ENCODE peak calls at places on chromosomes 2 and 18, in five cellular contexts. Q is upper lobe of left lung, L is HepG2, C is GM12878, J is K562. R is an unnamed sample.

GRCh38 chr18:55284614-55285013 is 303.4 kb downstream of the TCF4 start:
- ATAC-seq in Q (no peak), L (no peak), C (no peak), J (no peak), R (peak)

GRCh38 chr2:240435955-240436625 is 627 bp downstream of the GPC1 start:
- ATAC-seq in Q (peak), L (peak), C (peak), J (no peak), R (peak)

GRCh38 chr18:74918276-74918675 is 290.7 kb downstream of the PTGR3 start:
- ATAC-seq in Q (no peak), L (no peak), C (no peak), J (no peak), R (no peak)

GRCh38 chr2:98308068-98308467 is 38.2 kb upstream of the CNGA3 start:
- ATAC-seq in Q (no peak), L (no peak), C (no peak), J (no peak), R (no peak)

GRCh38 chr2:43139996-43140621 is 86.3 kb downstream of the ZFP36L2 start:
- ATAC-seq in Q (peak), L (no peak), C (peak), J (no peak), R (no peak)

GRCh38 chr2:178756343-178756742 is 50.9 kb downstream of the TTN start:
- ATAC-seq in Q (no peak), L (no peak), C (no peak), J (no peak), R (no peak)

GRCh38 chr18:45342166-45342565 is 273.1 kb upstream of the SLC14A2 start:
- ATAC-seq in Q (no peak), L (no peak), C (no peak), J (no peak), R (no peak)

GRCh38 chr2:31729442-31730092 is 148.8 kb upstream of the SRD5A2 start:
- ATAC-seq in Q (no peak), L (peak), C (peak), J (peak), R (no peak)

GRCh38 chr2:235826791-235827190 is 332.9 kb downstream of the AGAP1 start:
- ATAC-seq in Q (no peak), L (no peak), C (no peak), J (no peak), R (no peak)

GRCh38 chr2:98459776-98460175 is 15.1 kb downstream of the INPP4A start:
- ATAC-seq in Q (no peak), L (no peak), C (peak), J (no peak), R (no peak)

GRCh38 chr2:213284105-213285090 is at the start of gene SPAG16:
- ATAC-seq in Q (peak), L (peak), C (peak), J (peak), R (peak)

GRCh38 chr2:84906900-84907714 is 1.7 kb downstream of the TMSB10 start:
- ATAC-seq in Q (peak), L (peak), C (peak), J (peak), R (peak)

GRCh38 chr2:119827866-119828507 is 68.3 kb downstream of the PTPN4 start:
- ATAC-seq in Q (no peak), L (no peak), C (peak), J (no peak), R (no peak)

GRCh38 chr2:181846840-181847554 is 44.5 kb upstream of the ITPRID2 start:
- ATAC-seq in Q (no peak), L (no peak), C (no peak), J (no peak), R (no peak)

GRCh38 chr2:240519396-240520142 is 38.2 kb downstream of the ANKMY1 start:
- ATAC-seq in Q (peak), L (no peak), C (no peak), J (no peak), R (no peak)

GRCh38 chr2:48189552-48190228 is 283.4 kb upstream of the FBXO11 start:
- ATAC-seq in Q (peak), L (no peak), C (no peak), J (peak), R (no peak)

DNA sequence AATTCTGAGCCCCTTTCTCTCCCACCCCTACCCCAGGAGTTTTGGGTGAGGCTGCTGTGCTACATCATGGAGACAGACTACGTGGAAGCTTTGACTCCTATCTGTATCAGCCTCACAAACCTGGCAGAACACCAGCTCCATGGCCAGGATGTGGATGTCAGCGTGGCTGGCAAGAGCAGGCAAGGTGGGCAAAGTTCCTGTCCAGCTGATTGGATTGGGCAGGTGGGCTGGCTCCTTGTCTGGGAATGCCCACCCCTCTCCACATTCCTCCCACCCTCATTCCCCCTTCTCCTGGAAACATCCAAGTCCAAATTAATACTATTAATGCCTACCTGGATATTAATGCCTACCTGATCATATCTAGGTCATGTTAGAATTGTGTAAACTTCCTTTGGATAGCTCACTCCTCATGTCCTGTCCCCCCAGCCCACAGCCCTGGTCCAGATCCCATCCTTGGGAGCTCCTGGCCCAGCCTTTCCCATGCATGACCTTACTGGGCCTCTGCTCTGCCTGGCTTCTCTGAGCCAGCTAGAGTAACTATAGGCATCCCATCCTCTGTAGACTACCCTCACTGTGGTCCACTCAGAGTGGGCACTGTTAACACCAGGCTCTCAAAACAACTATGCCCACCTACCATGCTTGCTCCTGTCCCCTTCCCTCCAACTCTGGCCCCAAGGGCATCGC is 24.1 kb downstream of the MROH2A start:
- ATAC-seq in Q (no peak), L (no peak), C (no peak), J (no peak), R (no peak)
- TF ChIP-seq EP300 in Q (no peak), L (no peak), C (no peak), J (no peak), R (no peak)

GRCh38 chr2:109613922-109614714 is at the start of the genes SEPTIN10 and SOWAHC:
- ATAC-seq in Q (peak), L (peak), C (peak), J (no peak), R (peak)
- H3K27ac ChIP-seq in Q (peak), L (peak), C (peak), J (no peak), R (peak)

DNA sequence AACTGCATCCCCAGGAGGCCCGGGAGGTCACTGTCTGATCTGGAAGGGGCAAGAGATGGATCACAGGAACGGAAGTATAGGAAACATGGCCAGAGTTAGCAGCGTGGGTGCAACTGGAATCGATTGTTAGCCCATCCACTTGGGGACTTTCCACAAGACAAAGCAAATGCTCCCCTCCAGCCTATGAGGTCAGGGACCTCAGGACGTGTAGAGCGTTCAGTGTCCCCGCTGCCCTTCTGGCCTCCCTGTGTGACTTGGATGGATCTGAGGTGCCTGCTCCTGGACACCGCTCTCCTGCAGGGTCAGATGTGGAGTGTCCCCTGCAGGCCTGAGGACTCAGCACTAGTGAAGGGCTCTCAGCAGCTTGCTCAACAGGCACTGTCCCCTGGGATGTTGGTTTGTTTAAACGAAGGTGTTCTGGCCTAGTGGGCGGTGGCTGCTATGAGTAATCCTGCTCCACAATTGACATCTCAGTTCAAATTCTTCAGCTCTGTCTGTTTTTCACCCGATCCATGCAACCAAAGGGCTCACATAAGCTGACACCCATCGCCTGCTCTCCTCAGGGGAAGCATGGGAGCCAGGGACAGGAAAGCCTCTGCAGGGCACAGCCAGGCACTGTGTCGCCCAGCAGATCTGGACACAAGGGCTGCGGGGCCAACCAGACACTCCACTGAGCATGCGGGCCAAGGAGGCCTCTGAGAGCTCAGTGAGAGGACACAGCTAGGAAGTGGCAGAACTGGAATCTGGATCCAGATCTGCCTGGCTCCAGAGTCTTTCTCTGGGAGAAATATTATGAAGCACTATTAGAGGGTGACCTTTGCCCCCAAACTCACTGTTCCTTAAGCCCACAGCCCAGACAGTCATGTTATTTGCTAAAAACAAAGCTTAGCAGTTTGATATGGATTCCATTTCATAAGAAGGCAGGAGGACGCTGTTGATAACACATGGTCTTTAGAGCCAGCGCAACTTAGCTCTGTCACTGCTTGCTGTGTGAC is 78.5 kb downstream of the RHOB start:
- ATAC-seq in Q (peak), L (peak), C (peak), J (peak), R (peak)
- TF ChIP-seq POLR2AphosphoS5 in Q (no peak), L (peak), C (peak), J (no peak), R (peak)

GRCh38 chr18:8747440-8747937 is 42.1 kb downstream of the MTCL1 start:
- ATAC-seq in Q (no peak), L (no peak), C (no peak), J (no peak), R (no peak)
- TF ChIP-seq EP300 in Q (no peak), L (no peak), C (no peak), J (no peak), R (no peak)

GRCh38 chr2:7878786-7879515 is 802.9 kb upstream of the ID2 start:
- ATAC-seq in Q (no peak), L (no peak), C (no peak), J (no peak), R (no peak)
- H3K27ac ChIP-seq in Q (no peak), L (no peak), C (no peak), J (no peak), R (no peak)

GRCh38 chr18:58104071-58104470 is 60.0 kb downstream of the NEDD4L start:
- ATAC-seq in Q (no peak), L (no peak), C (no peak), J (no peak), R (no peak)
- TF ChIP-seq POLR2AphosphoS5 in Q (no peak), L (no peak), C (no peak), J (no peak), R (no peak)

DNA sequence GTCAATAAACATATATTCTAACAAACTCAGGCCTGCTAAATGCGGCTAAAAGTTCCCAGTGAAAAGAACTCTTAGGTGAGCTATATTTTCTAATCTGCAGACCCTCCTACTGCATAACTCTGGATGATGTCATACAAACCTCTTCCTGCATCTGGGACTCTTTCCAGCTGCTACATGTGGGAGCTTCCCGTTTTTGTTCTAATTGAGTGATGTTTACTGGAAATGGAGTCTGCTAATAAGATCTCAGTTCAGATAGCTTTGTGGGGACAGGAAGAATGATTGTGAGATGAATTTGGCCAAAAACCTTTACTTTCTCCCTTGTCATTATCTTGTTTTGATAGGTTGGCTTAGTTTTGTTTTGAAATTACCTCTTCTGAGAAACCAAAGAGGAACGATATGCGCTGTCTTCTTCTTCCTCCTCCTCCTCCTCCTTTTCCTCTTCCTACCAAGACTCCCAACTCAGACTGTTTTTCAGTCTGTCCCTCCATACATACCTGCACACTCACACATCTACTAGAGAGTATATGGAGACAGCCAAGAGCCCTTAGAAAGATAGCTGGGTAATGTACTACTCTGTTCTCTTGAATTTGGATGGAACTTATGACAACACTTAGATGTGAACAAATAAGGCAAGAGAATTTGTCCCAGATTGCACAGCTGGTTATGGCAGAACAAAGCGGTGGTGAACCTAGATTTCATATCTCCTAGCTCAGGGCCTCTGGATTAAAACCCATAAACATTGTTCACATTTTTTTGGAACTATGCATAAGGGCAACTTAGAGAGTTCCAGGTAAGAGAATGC is 39.8 kb upstream of the AAK1 start:
- ATAC-seq in Q (peak), L (no peak), C (no peak), J (peak), R (peak)
- TF ChIP-seq EP300 in Q (peak), L (no peak), C (no peak), J (peak), R (no peak)

GRCh38 chr2:205017381-205017780 is 472.1 kb downstream of the PARD3B start:
- ATAC-seq in Q (no peak), L (no peak), C (no peak), J (no peak), R (no peak)
- H3K27ac ChIP-seq in Q (no peak), L (no peak), C (no peak), J (no peak), R (no peak)

GRCh38 chr2:226351711-226352110 is 447.9 kb downstream of the IRS1 start:
- ATAC-seq in Q (no peak), L (no peak), C (no peak), J (no peak), R (no peak)
- TF ChIP-seq POLR2AphosphoS5 in Q (no peak), L (no peak), C (no peak), J (no peak), R (no peak)